ENCODE peak calls at places on chromosomes 3 and 15, in five cellular contexts. O is amniotic stem cell; B is GM03348; R is AG08395; M is stimulated activated CD4-positive, alpha-beta T cell treated with anti-CD3 and anti-CD28 coated beads, Interleukin-2, amount 100 ng/mL, for 48 hours. U is an unnamed sample.

GRCh38 chr15:25852027-25852426 is 11.1 kb downstream of the ATP10A start:
- DNase-seq in O (no peak), B (no peak), R (no peak), M (no peak), U (no peak)

GRCh38 chr3:57179580-57180410 is 14.6 kb upstream of the IL17RD start:
- DNase-seq in O (no peak), B (no peak), R (no peak), M (no peak), U (no peak)

GRCh38 chr15:79067434-79067833 is 23.1 kb downstream of the RASGRF1 start:
- DNase-seq in O (no peak), B (no peak), R (no peak), M (no peak), U (no peak)

GRCh38 chr15:58766290-58766689 is 4.8 kb upstream of the MINDY2 start:
- DNase-seq in O (no peak), B (no peak), R (no peak), M (no peak), U (no peak)

GRCh38 chr15:67785431-67785830 is 39.9 kb upstream of the SKOR1 start:
- DNase-seq in O (no peak), B (no peak), R (no peak), M (no peak), U (no peak)

GRCh38 chr3:76083992-76084391 is 298.6 kb upstream of the ZNF717 start:
- DNase-seq in O (no peak), B (no peak), R (peak; percentile 38), M (no peak), U (no peak)

GRCh38 chr3:133831966-133832801 is 26.6 kb downstream of the SRPRB start:
- DNase-seq in O (no peak), B (no peak), R (no peak), M (no peak), U (no peak)

GRCh38 chr3:51340311-51340829 is 44.7 kb upstream of the MANF start:
- DNase-seq in O (peak; percentile 73), B (peak; percentile 91), R (peak; percentile 94), M (no peak), U (peak; percentile 65)

GRCh38 chr3:70754314-70754713 is 441.9 kb upstream of the MDFIC2 start:
- DNase-seq in O (no peak), B (no peak), R (no peak), M (no peak), U (no peak)

GRCh38 chr3:189157232-189158007 is 14.4 kb upstream of the TPRG1 start:
- DNase-seq in O (no peak), B (no peak), R (no peak), M (no peak), U (no peak)

GRCh38 chr15:69869881-69870465 is 227.7 kb downstream of the TLE3 start:
- DNase-seq in O (no peak), B (no peak), R (no peak), M (no peak), U (no peak)

GRCh38 chr3:136916200-136916599 is 41.6 kb upstream of the IL20RB start:
- DNase-seq in O (no peak), B (no peak), R (no peak), M (no peak), U (no peak)

GRCh38 chr3:119125742-119126507 is 20.0 kb upstream of the TEX55 start:
- DNase-seq in O (no peak), B (no peak), R (no peak), M (no peak), U (no peak)